ENCODE peak calls at places on chromosome 3, in ten cellular contexts. L is thoracic aorta, E is Peyer's patch, H is aorta, F is endodermal cell, Y is SJSA1, A is IMR-90, R is Karpas-422, N is upper lobe of right lung, S is thyroid gland. J is an unnamed sample.

GRCh38 chr3:126464494-126464893 is 11.2 kb downstream of the ZXDC start:
- DNase-seq in R (no peak), H (no peak), E (no peak), A (no peak), N (no peak), Y (no peak), L (no peak), S (no peak), F (no peak), J (no peak)

GRCh38 chr3:126541628-126542339 is 16.9 kb downstream of the C3orf22 start:
- DNase-seq in Y (no peak), H (peak; percentile 49), N (peak; percentile 63), S (no peak), R (no peak), F (peak; percentile 50), E (no peak), L (no peak), A (no peak), J (peak; percentile 51)

GRCh38 chr3:140007946-140008692 is 73.1 kb downstream of the CLSTN2 start:
- DNase-seq in F (no peak), R (no peak), L (no peak), S (no peak), A (no peak), E (no peak), Y (no peak), H (no peak), N (no peak), J (no peak)

GRCh38 chr3:76698136-76698535 is 341.8 kb upstream of the ROBO2 start:
- DNase-seq in E (no peak), L (no peak), F (peak; percentile 43), A (no peak), H (no peak), Y (no peak), S (no peak), R (no peak), N (no peak), J (peak; percentile 15)

GRCh38 chr3:180563411-180563810 is 38.6 kb upstream of the TTC14 start:
- DNase-seq in A (no peak), F (no peak), S (no peak), Y (no peak), E (no peak), R (no peak), N (no peak), H (no peak), L (no peak), J (no peak)

GRCh38 chr3:151301787-151302186 is 14.8 kb downstream of the GPR87 start:
- DNase-seq in N (no peak), F (no peak), S (no peak), L (no peak), E (no peak), A (peak; percentile 91), Y (peak; percentile 30), R (no peak), H (no peak), J (no peak)

GRCh38 chr3:23650371-23651140 is 155.2 kb upstream of the UBE2E1 start:
- DNase-seq in N (no peak), R (no peak), E (no peak), Y (peak; percentile 63), L (no peak), A (peak; percentile 97), H (no peak), F (no peak), S (peak; percentile 62), J (no peak)

GRCh38 chr3:33490641-33491241 is 50.5 kb upstream of the UBP1 start:
- DNase-seq in N (no peak), A (no peak), S (peak; percentile 8), Y (no peak), R (peak; percentile 96), H (no peak), L (no peak), F (no peak), E (no peak), J (no peak)

GRCh38 chr3:149339931-149340309 is 6.5 kb upstream of the TM4SF18 start:
- DNase-seq in H (peak; percentile 94), R (no peak), E (no peak), Y (peak; percentile 94), F (peak; percentile 90), L (peak; percentile 87), N (peak; percentile 73), S (peak; percentile 65), A (peak; percentile 97), J (peak; percentile 70)

GRCh38 chr3:124137264-124137663 is 145.3 kb upstream of the ROPN1 start:
- DNase-seq in F (no peak), Y (no peak), N (no peak), A (no peak), R (no peak), H (no peak), S (no peak), E (no peak), L (no peak), J (no peak)

GRCh38 chr3:37247398-37248114 is 73.2 kb upstream of the LRRFIP2 start:
- DNase-seq in H (no peak), Y (no peak), R (no peak), L (no peak), F (no peak), S (no peak), E (no peak), N (no peak), A (no peak), J (no peak)

GRCh38 chr3:150254199-150254786 is 153.8 kb upstream of the TSC22D2 start:
- DNase-seq in N (no peak), Y (no peak), S (no peak), E (no peak), F (no peak), L (peak; percentile 30), A (no peak), R (no peak), H (no peak), J (no peak)

GRCh38 chr3:138705675-138706074 is 97.1 kb downstream of the FAIM start:
- DNase-seq in Y (no peak), E (no peak), H (no peak), S (no peak), R (no peak), A (no peak), F (no peak), N (no peak), L (no peak), J (no peak)

GRCh38 chr3:141498592-141499223 is 11.9 kb downstream of the RASA2 start:
- DNase-seq in E (peak; percentile 86), F (no peak), H (peak; percentile 71), L (no peak), A (no peak), S (peak; percentile 19), Y (no peak), N (no peak), R (peak; percentile 86), J (no peak)

GRCh38 chr3:120272294-120272693 is 12.7 kb downstream of the GPR156 start:
- DNase-seq in R (no peak), F (no peak), E (no peak), A (no peak), H (no peak), S (no peak), Y (no peak), N (no peak), L (no peak), J (no peak)

GRCh38 chr3:70832035-70832795 is 519.8 kb upstream of the MDFIC2 start:
- DNase-seq in S (no peak), H (peak; percentile 66), N (no peak), L (peak; percentile 9), Y (no peak), E (no peak), F (no peak), R (no peak), A (peak; percentile 86), J (no peak)

GRCh38 chr3:13598926-13599886 is 50.3 kb downstream of the FBLN2 start:
- DNase-seq in H (no peak), R (no peak), F (peak; percentile 83), N (no peak), L (no peak), S (no peak), Y (no peak), E (no peak), A (peak; percentile 48), J (no peak)

GRCh38 chr3:45993421-45994027 is 2.1 kb downstream of the FYCO1 start:
- DNase-seq in H (no peak), N (no peak), L (no peak), Y (no peak), A (no peak), F (no peak), S (no peak), R (no peak), E (no peak), J (no peak)
- H3K27ac ChIP-seq in H (peak overlapping the region; percentile 94), N (no peak overlapping the region), L (peak overlapping the region; percentile 100), Y (no peak overlapping the region), A (no peak overlapping the region), F (no peak overlapping the region), S (peak overlapping the region; percentile 94), R (peak overlapping the region; percentile 48), E (peak overlapping the region; percentile 94), J (no peak overlapping the region)

DNA sequence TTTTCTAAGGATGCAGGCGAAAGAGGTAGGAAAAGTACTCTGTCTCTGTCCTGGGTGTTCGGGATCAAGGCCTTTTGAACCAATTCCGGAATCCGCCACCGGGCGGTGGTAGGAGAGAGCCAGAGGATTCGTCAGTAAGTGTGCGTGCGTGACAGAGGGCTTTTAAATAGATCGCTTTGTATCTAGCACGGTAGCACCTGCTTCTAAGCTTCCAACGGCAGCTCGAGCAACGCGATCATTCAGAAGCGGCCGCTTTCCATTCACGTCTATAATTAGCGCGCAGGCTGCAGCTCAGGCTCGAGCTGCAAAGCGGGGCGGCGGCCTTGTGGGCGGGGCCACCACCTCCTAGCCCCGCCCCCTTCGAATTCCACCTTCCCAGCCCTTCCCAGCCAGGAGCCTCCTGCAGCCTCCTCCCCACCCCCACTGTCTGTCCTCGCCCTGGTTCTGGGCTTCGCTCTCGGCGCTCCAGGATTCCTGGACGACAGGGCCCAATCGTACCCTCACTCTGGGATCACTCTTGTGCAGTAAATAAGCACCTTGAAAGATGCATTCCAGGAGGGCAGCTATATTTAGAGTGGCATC is 224.3 kb upstream of the TPRG1 start:
- DNase-seq in A (peak; percentile 63), Y (no peak), N (peak; percentile 93), H (peak; percentile 83), S (peak; percentile 92), R (no peak), F (peak; percentile 95), E (peak; percentile 20), L (no peak), J (peak; percentile 93)
- H3K27ac ChIP-seq in A (peak overlapping the region; percentile 47), Y (no peak overlapping the region), N (peak overlapping the region; percentile 97), H (no peak overlapping the region), S (peak overlapping the region; percentile 98), R (no peak overlapping the region), F (no peak overlapping the region), E (peak overlapping the region; percentile 65), L (peak overlapping the region; percentile 99), J (peak overlapping the region; percentile 92)

DNA sequence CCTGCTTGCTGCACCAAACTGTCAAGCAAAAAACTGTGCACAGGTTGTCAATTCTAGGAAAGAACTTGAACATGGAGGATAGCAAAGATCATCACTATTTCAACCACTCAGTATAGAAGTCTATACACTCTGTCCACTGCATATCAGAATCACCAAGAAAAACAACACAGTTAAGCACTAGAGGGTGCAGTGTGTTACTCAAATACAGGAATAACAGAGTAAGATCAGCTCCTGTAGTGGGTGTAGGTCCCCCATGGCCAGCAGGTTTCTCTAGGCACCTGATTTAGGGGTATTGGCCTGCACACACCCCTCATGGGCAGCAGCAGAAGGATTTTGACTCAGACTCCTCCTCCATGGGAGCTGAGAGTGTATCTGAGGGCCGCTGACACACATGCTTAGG is 464.1 kb downstream of the EPHA6 start:
- DNase-seq in S (no peak), N (no peak), F (no peak), Y (no peak), E (no peak), R (no peak), A (no peak), L (no peak), H (no peak), J (no peak)
- H3K27ac ChIP-seq in S (no peak overlapping the region), N (no peak overlapping the region), F (no peak overlapping the region), Y (no peak overlapping the region), E (no peak overlapping the region), R (no peak overlapping the region), A (no peak overlapping the region), L (no peak overlapping the region), H (no peak overlapping the region), J (no peak overlapping the region)

GRCh38 chr3:45123030-45123429 is 23.1 kb downstream of the CDCP1 start:
- DNase-seq in F (no peak), R (no peak), L (no peak), N (no peak), Y (peak; percentile 36), E (no peak), S (no peak), H (no peak), A (peak; percentile 98), J (no peak)
- H3K27ac ChIP-seq in F (no peak overlapping the region), R (no peak overlapping the region), L (peak overlapping the region; percentile 88), N (no peak overlapping the region), Y (peak overlapping the region; percentile 77), E (no peak overlapping the region), S (no peak overlapping the region), H (no peak overlapping the region), A (peak overlapping the region; percentile 95), J (no peak overlapping the region)